ENCODE peak calls at places on chromosome 17, in six cellular contexts. L, R, H, A, C and I are unnamed samples.

GRCh38 chr17:28925912-28926365 is 23.1 kb upstream of the DHRS13 start:
- DNase-seq in C (peak), A (no peak), L (peak), H (no peak), R (peak), I (peak)

GRCh38 chr17:40598928-40599627 is 33.8 kb upstream of the CCR7 start:
- DNase-seq in C (peak), H (no peak), A (no peak), L (peak), R (peak), I (peak)

GRCh38 chr17:49588726-49589555 is 13.3 kb downstream of the NXPH3 start:
- DNase-seq in L (no peak), C (no peak), H (no peak), R (no peak), A (no peak), I (no peak)

GRCh38 chr17:7260601-7261376 is 1.5 kb downstream of the CLDN7 start:
- DNase-seq in H (no peak), C (no peak), A (no peak), L (no peak), R (no peak), I (peak)

GRCh38 chr17:61235001-61235820 is 164.4 kb upstream of the TBX2 start:
- DNase-seq in H (no peak), L (no peak), R (no peak), A (no peak), C (no peak), I (no peak)

GRCh38 chr17:14396542-14396941 is 95.7 kb downstream of the HS3ST3B1 start:
- DNase-seq in C (no peak), L (no peak), H (no peak), A (no peak), R (no peak), I (no peak)

GRCh38 chr17:27533874-27534815 is 77.9 kb downstream of the KSR1 start:
- DNase-seq in A (no peak), L (no peak), H (no peak), C (no peak), R (no peak), I (no peak)

GRCh38 chr17:491086-492014 is 138.7 kb upstream of the RPH3AL start:
- DNase-seq in H (no peak), L (peak), C (no peak), A (no peak), R (no peak), I (no peak)

GRCh38 chr17:9880582-9880999 is 24.5 kb downstream of the RCVRN start:
- DNase-seq in R (peak), C (no peak), A (no peak), L (no peak), H (no peak), I (no peak)

GRCh38 chr17:62781826-62782225 is 26.3 kb downstream of the MARCHF10 start:
- DNase-seq in L (no peak), A (no peak), R (no peak), C (no peak), H (no peak), I (no peak)

GRCh38 chr17:79941088-79942010 is 94.3 kb downstream of the TBC1D16 start:
- DNase-seq in L (no peak), C (no peak), H (no peak), R (no peak), A (no peak), I (peak)

GRCh38 chr17:37274432-37274831 is 101.4 kb upstream of the C17orf78 start:
- DNase-seq in L (no peak), H (no peak), R (no peak), C (no peak), A (no peak), I (no peak)